ENCODE peak calls at places on chromosomes 13 and 19, in five cellular contexts. U is HCT116, N is upper lobe of right lung, A is heart right ventricle, J is RWPE2. R is an unnamed sample.

GRCh38 chr13:114118763-114119123 is 13.7 kb downstream of the RASA3 start:
- ATAC-seq in U (no peak), N (no peak), A (peak; percentile 34), J (peak; percentile 29), R (peak; percentile 34)

GRCh38 chr19:40805258-40805868 is 6.4 kb downstream of the EGLN2 start:
- ATAC-seq in U (no peak), N (no peak), A (no peak), J (no peak), R (no peak)

GRCh38 chr19:32224371-32225244 is 120.8 kb upstream of the ZNF507 start:
- ATAC-seq in U (peak; percentile 89), N (peak; percentile 98), A (peak; percentile 83), J (peak; percentile 72), R (peak; percentile 78)

GRCh38 chr19:38698225-38699026 is 45.8 kb downstream of the CAPN12 start:
- ATAC-seq in U (no peak), N (no peak), A (no peak), J (no peak), R (no peak)

GRCh38 chr13:25213716-25214115 is 41.6 kb upstream of the AMER2 start:
- ATAC-seq in U (peak; percentile 57), N (no peak), A (no peak), J (peak; percentile 56), R (no peak)

GRCh38 chr13:97538193-97538592 is 104.2 kb downstream of the RAP2A start:
- ATAC-seq in U (no peak), N (peak; percentile 45), A (no peak), J (no peak), R (no peak)

GRCh38 chr19:4327252-4327876 is 11.3 kb downstream of the STAP2 start:
- ATAC-seq in U (peak; percentile 41), N (peak; percentile 55), A (peak; percentile 56), J (peak; percentile 33), R (peak; percentile 60)

GRCh38 chr13:113267642-113268405 is 29.2 kb upstream of the LAMP1 start:
- ATAC-seq in U (peak; percentile 63), N (peak; percentile 8), A (peak; percentile 28), J (peak; percentile 12), R (no peak)

GRCh38 chr19:15318241-15318691 is 14.1 kb downstream of the BRD4 start:
- ATAC-seq in U (no peak), N (peak; percentile 57), A (peak; percentile 23), J (no peak), R (no peak)

GRCh38 chr13:30125422-30126073 is 181.8 kb downstream of the KATNAL1 start:
- ATAC-seq in U (peak; percentile 77), N (peak; percentile 91), A (no peak), J (peak; percentile 97), R (peak; percentile 92)

GRCh38 chr19:4977299-4978174 is 8.6 kb downstream of the KDM4B start:
- ATAC-seq in U (peak; percentile 50), N (no peak), A (peak; percentile 34), J (peak; percentile 86), R (peak; percentile 54)

GRCh38 chr13:59750860-59751259 is 412.9 kb downstream of the DIAPH3 start:
- ATAC-seq in U (no peak), N (no peak), A (no peak), J (no peak), R (peak; percentile 25)
- TF ChIP-seq CTCF in U (no peak), N (no peak), A (no peak), J (no peak), R (no peak)

DNA sequence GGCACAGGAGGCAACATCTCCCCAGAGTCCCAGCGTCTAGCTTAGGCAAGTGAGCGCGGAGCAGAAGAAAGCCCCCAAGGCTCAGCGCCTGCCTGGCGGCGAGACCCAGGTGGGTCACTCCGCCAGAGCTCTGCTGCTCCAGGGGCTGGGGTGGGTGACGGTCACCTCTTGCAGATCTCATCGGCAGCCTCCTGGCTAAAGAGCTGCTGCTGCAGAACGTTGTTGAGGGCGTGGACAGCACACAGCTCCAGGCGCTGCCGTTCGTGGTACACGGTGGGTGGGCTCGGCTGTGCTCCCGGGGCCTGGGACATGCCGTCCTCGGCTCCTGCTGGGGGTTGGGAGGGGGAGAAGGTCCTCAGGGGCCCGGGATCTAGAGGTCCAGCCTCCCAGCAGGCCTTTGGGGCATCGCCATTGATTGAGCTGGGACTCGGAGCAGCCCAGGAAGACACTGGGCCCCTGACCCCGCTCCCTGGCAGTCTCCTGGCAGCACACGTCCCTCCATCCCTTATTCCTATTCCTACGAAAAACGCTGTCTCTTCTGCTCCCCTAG is 795 bp downstream of the JOSD2 start:
- ATAC-seq in U (no peak), N (no peak), A (no peak), J (no peak), R (no peak)
- H3K4me3 ChIP-seq in U (peak overlapping the region; percentile 82), N (peak overlapping the region; percentile 84), A (peak overlapping the region; percentile 71), J (peak overlapping the region; percentile 61), R (peak overlapping the region; percentile 69)

GRCh38 chr13:111667757-111668156 is 347.3 kb downstream of the TEX29 start:
- ATAC-seq in U (no peak), N (no peak), A (no peak), J (no peak), R (no peak)
- H3K27ac ChIP-seq in U (no peak overlapping the region), N (no peak overlapping the region), A (no peak overlapping the region), J (no peak overlapping the region), R (no peak overlapping the region)

GRCh38 chr19:50835785-50836542 is 2.6 kb upstream of the KLK15 start:
- ATAC-seq in U (peak; percentile 93), N (peak; percentile 97), A (peak; percentile 90), J (peak; percentile 87), R (peak; percentile 90)

GRCh38 chr19:50836543-50837195 is 3.3 kb upstream of the KLK15 start:
- ATAC-seq in U (no peak), N (no peak), A (no peak), J (no peak), R (no peak)

GRCh38 chr19:50837300-50837699 is 3.9 kb upstream of the KLK15 start:
- ATAC-seq in U (no peak), N (no peak), A (no peak), J (no peak), R (no peak)

GRCh38 chr19:50839712-50840655 is 6.6 kb upstream of the KLK15 start:
- ATAC-seq in U (no peak), N (no peak), A (no peak), J (no peak), R (no peak)

GRCh38 chr19:50838239-50838638 is 4.9 kb upstream of the KLK15 start:
- ATAC-seq in U (peak; percentile 33), N (no peak), A (no peak), J (no peak), R (no peak)
- TF ChIP-seq CTCF in U (peak; percentile 51), N (no peak), A (no peak), J (no peak), R (no peak)

GRCh38 chr19:54533476-54533875 is 30.8 kb downstream of the LAIR2 start:
- ATAC-seq in U (no peak), N (no peak), A (no peak), J (no peak), R (no peak)
- H3K4me3 ChIP-seq in U (no peak overlapping the region), N (no peak overlapping the region), A (no peak overlapping the region), J (no peak overlapping the region), R (no peak overlapping the region)

DNA sequence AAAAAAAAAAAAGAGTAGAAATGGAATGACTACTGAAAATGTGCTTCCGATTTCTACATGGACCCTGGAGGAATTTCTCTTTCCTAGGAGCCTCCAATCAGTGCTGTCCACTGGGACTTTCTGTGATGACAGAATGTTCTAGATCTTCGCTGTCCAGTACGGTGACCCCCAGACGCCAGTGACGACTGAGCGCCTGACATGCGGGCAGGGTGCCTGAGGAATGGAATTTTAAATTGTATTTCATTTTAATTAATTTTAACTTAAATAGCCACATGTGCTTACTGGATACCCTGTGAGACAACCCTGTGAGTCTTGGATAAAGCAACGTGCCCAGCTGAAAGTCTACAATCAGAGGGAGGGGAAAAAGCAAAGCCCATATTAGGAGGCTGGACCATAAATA is 4.1 kb upstream of the TLE6 start:
- ATAC-seq in U (no peak), N (no peak), A (no peak), J (no peak), R (peak; percentile 69)
- H3K27ac ChIP-seq in U (no peak overlapping the region), N (peak overlapping the region; percentile 90), A (peak overlapping the region; percentile 82), J (no peak overlapping the region), R (peak overlapping the region; percentile 88)

DNA sequence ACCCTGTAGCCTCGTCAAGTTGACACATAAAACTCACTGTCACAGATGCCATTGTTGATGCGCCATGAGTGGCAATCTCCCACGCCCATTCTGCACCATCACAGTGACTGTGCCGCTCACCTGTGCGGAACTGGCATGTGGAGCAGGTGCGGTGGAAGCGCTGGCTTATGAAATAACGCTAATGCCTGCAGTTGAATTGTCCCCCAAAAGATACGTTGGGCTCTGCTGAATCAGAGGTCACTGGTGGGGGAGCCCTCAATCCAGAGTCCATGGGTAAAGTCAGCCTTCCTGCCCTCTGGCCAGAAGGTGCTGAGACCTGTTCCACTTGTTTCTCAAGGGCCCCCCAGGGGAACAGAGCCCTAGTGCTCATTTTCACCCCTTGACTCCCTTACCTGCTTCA is 2.9 kb upstream of the ARHGEF7 start:
- ATAC-seq in U (no peak), N (no peak), A (no peak), J (no peak), R (no peak)
- TF ChIP-seq CTCF in U (no peak), N (no peak), A (no peak), J (no peak), R (no peak)

GRCh38 chr13:74084375-74084902 is 49.8 kb downstream of the KLF12 start:
- ATAC-seq in U (no peak), N (no peak), A (peak; percentile 74), J (no peak), R (no peak)
- H3K4me3 ChIP-seq in U (no peak overlapping the region), N (no peak overlapping the region), A (no peak overlapping the region), J (no peak overlapping the region), R (no peak overlapping the region)

GRCh38 chr19:18551631-18552030 is 6.0 kb upstream of the KXD1 start:
- ATAC-seq in U (no peak), N (no peak), A (no peak), J (no peak), R (no peak)
- H3K27ac ChIP-seq in U (no peak overlapping the region), N (no peak overlapping the region), A (no peak overlapping the region), J (no peak overlapping the region), R (no peak overlapping the region)